ENCODE peak calls at places on chromosomes 6 and 20, in nine cellular contexts. R, W, B, V, S, L, O, G and F are unnamed samples.

GRCh38 chr6:99349620-99350141 is at the start of gene FAXC:
- DNase-seq in L (no peak), W (peak), S (no peak), V (peak), O (no peak), G (no peak), B (no peak), R (no peak), F (peak)

GRCh38 chr6:100678027-100678426 is 203.1 kb downstream of the ASCC3 start:
- DNase-seq in V (no peak), B (no peak), R (no peak), G (no peak), S (no peak), O (no peak), W (no peak), L (no peak), F (no peak)

GRCh38 chr20:29427201-29428060 is 1830.0 kb upstream of the DEFB115 start:
- DNase-seq in R (no peak), B (no peak), S (no peak), V (no peak), W (no peak), L (no peak), G (no peak), O (no peak), F (no peak)

GRCh38 chr6:167093922-167094432 is 28.9 kb upstream of the CCR6 start:
- DNase-seq in S (no peak), R (no peak), V (no peak), B (peak), O (no peak), G (no peak), L (peak), W (no peak), F (no peak)

GRCh38 chr6:759729-760128 is 66.8 kb upstream of the EXOC2 start:
- DNase-seq in L (no peak), W (no peak), B (no peak), S (no peak), G (no peak), R (no peak), O (no peak), V (no peak), F (no peak)

GRCh38 chr6:31075528-31075927 is 36.8 kb downstream of the C6orf15 start:
- DNase-seq in G (no peak), O (no peak), L (no peak), B (no peak), R (no peak), V (peak), S (peak), W (no peak), F (no peak)

GRCh38 chr6:158654498-158654897 is 4.6 kb downstream of the SYTL3 start:
- DNase-seq in W (peak), R (no peak), B (peak), O (no peak), L (no peak), G (peak), V (peak), S (peak), F (peak)

GRCh38 chr6:14732845-14733757 is 512.8 kb upstream of the JARID2 start:
- DNase-seq in G (no peak), S (peak), L (peak), O (no peak), B (no peak), W (no peak), R (no peak), V (peak), F (no peak)

GRCh38 chr6:133062077-133062476 is 179.1 kb upstream of the EYA4 start:
- DNase-seq in S (peak), B (peak), O (peak), L (no peak), V (peak), G (no peak), R (no peak), W (no peak), F (no peak)

GRCh38 chr20:13865825-13866351 is 81.1 kb downstream of the NDUFAF5 start:
- DNase-seq in B (no peak), W (no peak), V (peak), R (peak), O (peak), G (no peak), L (no peak), S (no peak), F (no peak)

GRCh38 chr6:144443157-144443556 is 158.0 kb downstream of the UTRN start:
- DNase-seq in B (no peak), R (no peak), W (no peak), O (no peak), L (no peak), V (no peak), S (no peak), G (no peak), F (no peak)

GRCh38 chr6:20534906-20535305 is 649 bp downstream of the CDKAL1 start:
- DNase-seq in B (no peak), V (no peak), L (peak), G (no peak), O (no peak), R (no peak), S (no peak), W (no peak), F (no peak)

GRCh38 chr6:133447924-133448323 is 206.8 kb downstream of the EYA4 start:
- DNase-seq in V (peak), R (no peak), W (no peak), B (no peak), O (no peak), G (no peak), S (peak), L (no peak), F (no peak)

GRCh38 chr20:47233333-47234188 is 122.9 kb downstream of the ZMYND8 start:
- DNase-seq in R (peak), O (peak), W (no peak), L (no peak), G (no peak), S (no peak), V (peak), B (no peak), F (no peak)

GRCh38 chr6:160086754-160087153 is 34.9 kb upstream of the SLC22A1 start:
- DNase-seq in S (no peak), W (no peak), V (no peak), B (no peak), O (no peak), G (no peak), L (no peak), R (no peak), F (no peak)

GRCh38 chr6:43016166-43016915 is 2.3 kb downstream of the KLHDC3 start:
- DNase-seq in B (no peak), O (no peak), W (no peak), V (no peak), L (no peak), G (no peak), R (no peak), S (no peak), F (no peak)

GRCh38 chr20:25195014-25195961 is at the start of gene ENTPD6:
- DNase-seq in V (peak), O (no peak), G (peak), R (peak), W (peak), B (peak), S (peak), L (peak), F (peak)
- TF ChIP-seq CTCF in V (no peak), O (peak), G (no peak), R (peak), W (no peak), B (peak), S (peak), L (no peak), F (no peak)

GRCh38 chr20:62711703-62712101 is 3.1 kb downstream of the NTSR1 start:
- DNase-seq in W (no peak), L (no peak), B (no peak), V (no peak), O (no peak), R (no peak), S (no peak), G (no peak), F (no peak)

GRCh38 chr20:62709537-62709905 is 885 bp downstream of the NTSR1 start:
- DNase-seq in G (no peak), R (no peak), B (no peak), L (no peak), O (no peak), W (no peak), V (no peak), S (no peak), F (no peak)

GRCh38 chr20:62712606-62713005 is 4.0 kb downstream of the NTSR1 start:
- DNase-seq in G (no peak), R (no peak), W (no peak), V (no peak), O (no peak), S (no peak), L (no peak), B (no peak), F (no peak)

GRCh38 chr20:62710221-62710885 is 1.7 kb downstream of the NTSR1 start:
- DNase-seq in S (no peak), O (no peak), W (no peak), R (no peak), V (no peak), B (no peak), L (no peak), G (no peak), F (no peak)

GRCh38 chr20:62710886-62711702 is 2.5 kb downstream of the NTSR1 start:
- DNase-seq in R (no peak), W (no peak), V (no peak), L (no peak), O (no peak), G (no peak), B (no peak), S (no peak), F (no peak)
- H3K4me3 ChIP-seq in R (no peak), W (no peak), V (no peak), L (no peak), O (no peak), G (no peak), B (no peak), S (no peak), F (no peak)

GRCh38 chr6:24994812-24995211 is 59.1 kb upstream of the RIPOR2 start:
- DNase-seq in S (no peak), O (no peak), B (no peak), V (peak), L (no peak), W (no peak), G (no peak), R (no peak), F (no peak)
- TF ChIP-seq CTCF in S (peak), O (peak), B (no peak), V (peak), L (no peak), W (no peak), G (no peak), R (peak), F (no peak)

GRCh38 chr6:11650297-11650696 is 112.7 kb downstream of the TMEM170B start:
- DNase-seq in W (no peak), V (peak), G (no peak), R (peak), O (no peak), B (peak), L (no peak), S (peak), F (no peak)
- H3K4me3 ChIP-seq in W (no peak), V (no peak), G (no peak), R (no peak), O (no peak), B (no peak), L (no peak), S (no peak), F (no peak)

GRCh38 chr6:71888720-71889340 is 2.5 kb downstream of the RIMS1 start:
- DNase-seq in S (no peak), G (no peak), V (no peak), B (no peak), R (no peak), O (no peak), W (no peak), L (no peak), F (no peak)

GRCh38 chr6:71886184-71887005 is at the start of gene RIMS1:
- DNase-seq in R (no peak), S (peak), G (no peak), L (peak), B (no peak), W (peak), O (no peak), V (peak), F (no peak)

GRCh38 chr6:71887744-71888115 is 1.4 kb downstream of the RIMS1 start:
- DNase-seq in O (no peak), S (no peak), W (no peak), G (no peak), B (no peak), V (no peak), R (no peak), L (no peak), F (no peak)

GRCh38 chr6:71889366-71889765 is 3.0 kb downstream of the RIMS1 start:
- DNase-seq in V (no peak), O (no peak), S (no peak), B (no peak), R (no peak), W (no peak), G (no peak), L (no peak), F (no peak)

GRCh38 chr6:71887006-71887743 is 825 bp downstream of the RIMS1 start:
- DNase-seq in O (no peak), V (no peak), S (no peak), L (no peak), G (no peak), B (no peak), W (no peak), R (no peak), F (no peak)
- TF ChIP-seq CTCF in O (no peak), V (no peak), S (no peak), L (no peak), G (peak), B (no peak), W (no peak), R (no peak), F (no peak)

DNA sequence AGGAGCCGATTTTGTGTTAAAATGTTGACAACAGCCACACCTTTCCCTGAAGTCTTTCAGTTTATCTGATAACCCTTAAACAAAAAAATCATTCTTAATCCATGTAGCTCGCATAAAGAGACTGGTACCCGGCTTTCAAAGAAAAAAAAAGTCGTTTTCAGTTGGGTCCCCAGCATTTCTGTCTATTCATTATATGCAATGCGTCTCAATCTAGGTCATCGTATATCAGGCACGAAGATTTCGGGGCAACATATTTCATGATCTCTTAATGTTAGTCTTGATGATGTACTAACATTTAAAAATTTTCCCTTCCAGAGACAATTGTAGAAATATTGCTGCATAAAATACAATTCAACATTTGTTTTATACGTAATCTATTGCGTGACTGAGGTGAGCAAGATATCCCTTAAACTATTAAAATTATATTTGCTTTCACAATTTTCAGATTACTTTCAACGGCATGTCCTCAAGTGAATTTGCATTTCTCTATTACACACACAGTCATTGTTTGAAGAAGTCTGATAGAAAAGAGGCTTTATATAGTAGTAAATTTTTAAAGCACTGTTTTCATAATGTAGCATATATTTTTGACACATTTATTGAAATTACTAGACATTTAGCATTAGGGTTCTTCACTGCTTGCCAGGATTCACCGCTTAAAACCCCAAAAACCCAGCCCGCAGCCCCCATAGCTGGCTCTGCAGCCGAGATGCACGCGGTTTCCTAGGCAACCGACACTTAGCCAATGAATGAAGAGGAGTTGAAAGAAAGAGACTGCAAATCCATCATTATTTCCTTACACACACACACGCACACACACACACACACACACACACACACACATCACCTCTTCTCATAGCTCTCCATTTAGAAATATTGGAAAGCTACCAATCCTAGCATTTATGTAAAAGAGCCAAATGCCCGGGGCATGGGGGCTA is 3.1 kb upstream of the TUBB2B start:
- DNase-seq in R (no peak), G (no peak), B (no peak), L (no peak), O (no peak), V (peak), W (no peak), S (peak), F (no peak)
- H3K4me3 ChIP-seq in R (peak), G (peak), B (peak), L (no peak), O (peak), V (peak), W (peak), S (peak), F (no peak)

GRCh38 chr6:168132531-168133184 is 53.6 kb upstream of the FRMD1 start:
- DNase-seq in B (peak), G (peak), O (peak), W (peak), R (no peak), V (peak), L (no peak), S (peak), F (peak)
- TF ChIP-seq CTCF in B (peak), G (peak), O (peak), W (peak), R (peak), V (peak), L (no peak), S (peak), F (peak)